ENCODE peak calls at places on chromosome 6, in seven cellular contexts. B is adrenal gland, V is fibroblast of mammary gland, J is HFFc6, I is psoas muscle, A is mucosa of descending colon, K is choroid plexus epithelial cell. P is an unnamed sample.

GRCh38 chr6:90274481-90275030 is 22.1 kb downstream of the BACH2 start:
- DNase-seq in B (peak), V (no peak), J (no peak), I (no peak), A (peak), K (no peak), P (peak)

GRCh38 chr6:84774174-84775158 is 10.1 kb upstream of the TBX18 start:
- DNase-seq in B (no peak), V (peak), J (peak), I (peak), A (peak), K (peak), P (no peak)

GRCh38 chr6:1091905-1092304 is 220.0 kb upstream of the FOXQ1 start:
- DNase-seq in B (no peak), V (no peak), J (no peak), I (no peak), A (no peak), K (no peak), P (no peak)

GRCh38 chr6:169246445-169246844 is 7.2 kb downstream of the THBS2 start:
- DNase-seq in B (peak), V (no peak), J (no peak), I (no peak), A (no peak), K (no peak), P (no peak)

GRCh38 chr6:111602481-111603404 is 2.9 kb downstream of the TRAF3IP2 start:
- DNase-seq in B (peak), V (peak), J (peak), I (peak), A (no peak), K (peak), P (no peak)

GRCh38 chr6:160792711-160793110 is 90.7 kb downstream of the PLG start:
- DNase-seq in B (no peak), V (no peak), J (no peak), I (no peak), A (no peak), K (no peak), P (no peak)

GRCh38 chr6:118356054-118356453 is 192.0 kb upstream of the PLN start:
- DNase-seq in B (no peak), V (no peak), J (no peak), I (no peak), A (no peak), K (peak), P (no peak)

GRCh38 chr6:20223119-20223518 is 10.8 kb upstream of the MBOAT1 start:
- DNase-seq in B (no peak), V (no peak), J (no peak), I (no peak), A (no peak), K (no peak), P (no peak)

GRCh38 chr6:165439928-165440554 is 130.6 kb upstream of the C6orf118 start:
- DNase-seq in B (no peak), V (peak), J (peak), I (no peak), A (no peak), K (peak), P (no peak)

GRCh38 chr6:33297406-33297955 is 1.3 kb downstream of the RGL2 start:
- DNase-seq in B (peak), V (no peak), J (no peak), I (peak), A (peak), K (no peak), P (peak)

GRCh38 chr6:56524891-56525703 is 117.6 kb downstream of the DST start:
- DNase-seq in B (no peak), V (peak), J (peak), I (no peak), A (no peak), K (peak), P (no peak)

GRCh38 chr6:106448000-106448426 is 87.5 kb downstream of the CRYBG1 start:
- DNase-seq in B (peak), V (no peak), J (no peak), I (no peak), A (peak), K (no peak), P (no peak)

GRCh38 chr6:52233975-52234823 is 10.1 kb downstream of the IL17F start:
- DNase-seq in B (peak), V (peak), J (peak), I (peak), A (peak), K (peak), P (peak)

GRCh38 chr6:2275207-2275891 is 29.9 kb upstream of the GMDS start:
- DNase-seq in B (no peak), V (peak), J (peak), I (no peak), A (no peak), K (peak), P (no peak)

GRCh38 chr6:28211840-28212509 is 13.1 kb upstream of the ZSCAN9 start:
- DNase-seq in B (no peak), V (no peak), J (no peak), I (no peak), A (no peak), K (no peak), P (no peak)

GRCh38 chr6:9896806-9897205 is 518.1 kb downstream of the TFAP2A start:
- DNase-seq in B (no peak), V (no peak), J (no peak), I (no peak), A (no peak), K (no peak), P (no peak)

GRCh38 chr6:27025351-27025750 is 222.2 kb upstream of the PRSS16 start:
- DNase-seq in B (no peak), V (no peak), J (no peak), I (no peak), A (no peak), K (peak), P (no peak)

GRCh38 chr6:135346747-135347146 is 150.8 kb downstream of the AHI1 start:
- DNase-seq in B (no peak), V (no peak), J (peak), I (no peak), A (no peak), K (no peak), P (no peak)

GRCh38 chr6:77463881-77464867 is 883 bp upstream of the HTR1B start:
- DNase-seq in B (no peak), V (no peak), J (no peak), I (no peak), A (peak), K (peak), P (no peak)

GRCh38 chr6:15994814-15995459 is 133.9 kb upstream of the MYLIP start:
- DNase-seq in B (peak), V (peak), J (no peak), I (no peak), A (no peak), K (no peak), P (no peak)

GRCh38 chr6:40734607-40735006 is 147.4 kb upstream of the LRFN2 start:
- DNase-seq in B (no peak), V (no peak), J (no peak), I (no peak), A (no peak), K (no peak), P (no peak)
- TF ChIP-seq CTCF in B (no peak), V (no peak), J (no peak), I (no peak), A (no peak), K (no peak), P (no peak)

DNA sequence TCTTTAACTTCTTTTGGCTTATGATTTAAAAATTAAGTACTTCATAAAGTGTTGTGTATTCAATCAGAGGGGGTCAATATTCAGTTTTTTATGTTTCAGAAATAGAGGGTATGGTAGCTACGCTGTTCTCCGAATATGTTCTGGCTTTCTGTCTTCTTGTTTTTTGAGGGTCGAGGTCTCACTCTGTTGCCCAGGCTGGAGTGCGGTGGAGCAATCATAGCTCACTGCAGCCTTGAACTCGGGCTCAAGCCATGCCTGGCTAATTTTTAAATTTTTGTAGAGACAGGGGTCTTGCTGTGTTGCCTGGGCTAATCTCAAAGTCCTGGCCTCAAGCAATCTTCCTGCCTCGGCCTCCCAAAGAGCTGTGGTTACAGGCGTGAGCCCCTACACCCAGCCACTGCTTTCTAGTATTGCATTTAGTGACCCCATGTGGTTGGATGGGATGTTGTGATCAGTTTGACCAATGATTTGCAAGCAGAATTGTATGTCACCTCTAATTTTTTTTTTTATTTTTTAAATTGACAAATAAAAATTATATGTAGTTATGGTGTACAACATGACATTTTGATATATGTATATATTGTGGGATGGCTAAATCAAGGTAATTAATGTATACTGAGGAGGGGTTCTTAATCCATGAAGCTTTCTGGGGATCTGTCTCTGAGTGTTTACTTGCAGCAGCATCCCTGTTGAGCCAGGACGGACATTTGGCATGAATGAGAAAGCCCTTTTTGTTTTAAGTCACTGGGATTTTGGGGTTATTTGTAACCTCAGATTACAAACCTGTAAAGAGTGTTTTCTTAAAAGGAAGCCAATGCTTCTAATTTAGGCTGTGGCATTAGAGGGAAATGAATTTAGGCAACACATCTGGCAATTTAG is 38.5 kb upstream of the DEK start:
- DNase-seq in B (peak), V (peak), J (no peak), I (no peak), A (no peak), K (peak), P (no peak)
- TF ChIP-seq CTCF in B (no peak), V (peak), J (peak), I (peak), A (no peak), K (peak), P (no peak)

DNA sequence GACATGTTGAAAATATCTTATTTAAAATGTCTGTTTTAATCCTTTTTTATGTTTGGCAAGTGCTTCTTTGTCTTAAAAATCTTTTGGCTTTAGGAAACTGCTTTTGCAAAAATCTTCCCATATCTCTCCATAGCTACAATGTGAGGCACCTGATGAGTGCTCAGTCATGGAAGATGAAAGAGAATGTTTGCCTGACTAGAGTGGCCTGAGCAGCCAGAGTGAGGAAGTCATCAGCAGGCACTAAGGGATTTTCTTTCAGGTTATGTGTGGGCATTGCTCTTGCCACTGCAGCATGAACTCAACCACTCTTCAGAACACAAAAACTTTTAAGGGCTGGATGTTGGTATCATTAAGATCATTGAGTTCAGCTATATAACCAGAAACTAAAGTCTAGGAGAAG is 47.9 kb downstream of the AKIRIN2 start:
- DNase-seq in B (no peak), V (no peak), J (no peak), I (no peak), A (no peak), K (no peak), P (no peak)
- TF ChIP-seq CTCF in B (no peak), V (no peak), J (no peak), I (no peak), A (no peak), K (no peak), P (no peak)

GRCh38 chr6:39003072-39003471 is 45.5 kb upstream of the GLP1R start:
- DNase-seq in B (no peak), V (no peak), J (no peak), I (no peak), A (no peak), K (peak), P (no peak)
- TF ChIP-seq CTCF in B (no peak), V (peak), J (no peak), I (no peak), A (no peak), K (peak), P (no peak)

DNA sequence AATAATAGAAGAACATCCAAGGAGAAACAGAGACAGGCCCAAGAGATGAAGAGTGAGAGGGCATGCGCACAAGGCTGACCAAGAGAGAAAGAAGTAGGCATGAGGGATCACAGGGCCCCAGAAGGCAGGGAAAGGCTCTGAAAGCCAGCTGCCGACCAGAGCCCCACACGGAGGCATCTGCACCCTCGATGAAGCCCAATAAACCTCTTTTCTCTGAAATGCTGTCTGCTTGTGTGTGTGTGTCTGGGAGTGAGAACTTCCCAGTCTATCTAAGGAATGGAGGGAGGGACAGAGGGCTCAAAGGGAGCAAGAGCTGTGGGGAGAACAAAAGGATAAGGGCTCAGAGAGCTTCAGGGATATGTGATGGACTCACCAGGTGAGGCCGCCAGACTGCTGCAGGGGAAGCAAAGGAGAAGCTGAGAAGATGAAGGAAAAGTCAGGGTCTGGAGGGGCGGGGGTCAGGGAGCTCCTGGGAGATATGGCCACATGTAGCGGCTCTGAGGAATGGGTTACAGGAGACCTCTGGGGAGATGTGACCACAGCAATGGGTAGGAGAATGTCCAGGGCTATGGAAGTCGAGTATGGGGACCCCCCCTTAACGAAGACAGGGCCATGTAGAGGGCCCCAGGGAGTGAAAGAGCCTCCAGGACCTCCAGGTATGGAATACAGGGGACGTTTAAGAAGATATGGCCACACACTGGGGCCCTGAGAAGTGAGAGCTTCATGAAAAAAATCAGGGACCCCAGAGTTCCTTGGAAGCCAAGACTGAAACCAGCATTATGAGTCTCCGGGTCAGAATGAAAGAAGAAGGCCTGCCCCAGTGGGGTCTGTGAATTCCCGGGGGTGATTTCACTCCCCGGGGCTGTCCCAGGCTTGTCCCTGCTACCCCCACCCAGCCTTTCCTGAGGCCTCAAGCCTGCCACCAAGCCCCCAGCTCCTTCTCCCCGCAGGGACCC is 981 bp upstream of the TNF start:
- DNase-seq in B (no peak), V (no peak), J (no peak), I (no peak), A (no peak), K (no peak), P (no peak)
- TF ChIP-seq CTCF in B (no peak), V (no peak), J (no peak), I (no peak), A (no peak), K (no peak), P (no peak)

GRCh38 chr6:6007311-6008113 is 787 bp upstream of the NRN1 start:
- DNase-seq in B (no peak), V (peak), J (no peak), I (peak), A (no peak), K (no peak), P (no peak)
- TF ChIP-seq CTCF in B (no peak), V (peak), J (no peak), I (peak), A (no peak), K (no peak), P (no peak)

DNA sequence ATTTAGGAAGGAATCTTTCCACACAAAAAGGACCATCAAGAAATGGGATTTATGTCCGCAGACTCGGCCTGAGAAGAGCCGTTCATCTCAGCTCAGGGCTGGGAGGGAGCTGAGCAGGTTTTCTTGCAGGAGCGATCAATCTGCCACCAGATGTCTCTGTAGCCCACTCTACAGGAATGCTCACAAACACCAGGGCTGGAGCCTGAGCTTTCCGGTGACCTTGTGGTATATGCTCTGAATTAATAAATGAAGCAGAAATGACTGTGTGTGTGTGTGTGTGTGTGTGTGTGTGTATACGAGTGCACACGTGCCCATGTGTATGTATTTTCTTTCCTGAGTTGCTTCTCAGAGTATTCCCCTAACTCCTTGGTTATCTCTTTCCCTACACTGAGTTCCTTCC is 12.0 kb downstream of the CD83 start:
- DNase-seq in B (peak), V (peak), J (peak), I (no peak), A (peak), K (peak), P (peak)
- TF ChIP-seq CTCF in B (peak), V (peak), J (peak), I (peak), A (peak), K (peak), P (peak)

DNA sequence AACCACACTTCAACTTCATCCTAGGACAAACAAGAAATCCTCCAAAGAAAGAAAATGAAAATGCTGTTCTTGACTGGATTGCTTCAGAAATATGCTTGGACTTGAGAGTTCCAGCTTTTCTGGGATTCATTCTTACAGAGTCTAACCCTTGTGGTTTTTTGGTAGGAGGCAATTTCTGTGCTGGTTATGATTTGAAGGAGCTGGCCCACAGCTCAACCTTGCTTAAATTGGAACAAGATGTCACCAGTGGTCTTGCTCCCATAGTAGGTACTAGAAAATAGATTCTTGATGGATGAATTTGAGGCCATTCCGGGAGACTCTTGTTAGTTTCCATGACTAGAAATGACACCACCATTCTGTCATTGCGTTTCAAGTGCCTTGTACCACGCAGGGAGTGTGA is 54.3 kb upstream of the BMP6 start:
- DNase-seq in B (no peak), V (peak), J (no peak), I (no peak), A (no peak), K (peak), P (no peak)
- TF ChIP-seq CTCF in B (no peak), V (no peak), J (no peak), I (no peak), A (no peak), K (no peak), P (no peak)